ENCODE peak calls at places on chromosomes 7 and 10, in ten cellular contexts. Z is SK-N-SH; K is HFFc6; R is BJ; B is CD8-positive, alpha-beta T cell; N is suprapubic skin; C is astrocyte; S is body of pancreas; X is PC-9; H is neural progenitor cell. V is an unnamed sample.

GRCh38 chr7:139777948-139778841 is at the start of gene HIPK2:
- DNase-seq in Z (peak), H (peak), B (peak), N (peak), X (peak), S (peak), R (no peak), K (peak), C (peak), V (peak)

GRCh38 chr7:77409005-77409738 is 7.0 kb downstream of the GSAP start:
- DNase-seq in R (no peak), B (no peak), C (peak), S (no peak), H (no peak), X (peak), N (no peak), K (no peak), Z (no peak), V (peak)

GRCh38 chr7:155219947-155220769 is 77.5 kb upstream of the INSIG1 start:
- DNase-seq in X (no peak), Z (peak), C (no peak), R (no peak), H (peak), K (no peak), N (peak), S (peak), B (no peak), V (peak)

GRCh38 chr10:69908071-69908470 is 106.4 kb downstream of the COL13A1 start:
- DNase-seq in Z (no peak), R (no peak), B (no peak), X (no peak), K (no peak), H (no peak), C (no peak), S (no peak), N (no peak), V (no peak)

GRCh38 chr7:7869036-7869435 is 99.6 kb upstream of the GLCCI1 start:
- DNase-seq in X (no peak), Z (peak), N (no peak), R (no peak), S (no peak), B (no peak), K (no peak), H (no peak), C (no peak), V (no peak)

GRCh38 chr10:3330687-3331086 is 158.1 kb upstream of the PITRM1 start:
- DNase-seq in Z (no peak), R (no peak), K (peak), S (peak), C (peak), N (no peak), B (no peak), H (no peak), X (peak), V (peak)

GRCh38 chr10:101575580-101576228 is 12.4 kb downstream of the POLL start:
- DNase-seq in S (no peak), C (no peak), Z (peak), B (no peak), N (no peak), X (no peak), K (no peak), R (no peak), H (no peak), V (no peak)

GRCh38 chr7:149330914-149331567 is 69.0 kb downstream of the ZNF783 start:
- DNase-seq in N (no peak), R (no peak), Z (no peak), C (no peak), K (no peak), H (no peak), B (no peak), X (peak), S (no peak), V (peak)

GRCh38 chr7:84291756-84292155 is 97.2 kb upstream of the SEMA3A start:
- DNase-seq in B (no peak), R (no peak), Z (no peak), S (no peak), K (no peak), C (no peak), N (no peak), X (no peak), H (peak), V (no peak)

GRCh38 chr10:79947083-79947415 is 1.9 kb downstream of the SFTPD start:
- DNase-seq in K (no peak), N (peak), X (no peak), R (no peak), H (no peak), Z (no peak), B (no peak), C (no peak), S (peak), V (peak)

GRCh38 chr7:116524609-116525297 is at the start of gene CAV1:
- DNase-seq in S (peak), C (peak), K (peak), R (peak), Z (peak), H (peak), N (peak), X (peak), B (peak), V (peak)
- TF ChIP-seq CTCF in S (no peak), C (no peak), K (peak), R (peak), Z (peak), H (no peak), N (no peak), X (no peak), B (no peak), V (peak)

DNA sequence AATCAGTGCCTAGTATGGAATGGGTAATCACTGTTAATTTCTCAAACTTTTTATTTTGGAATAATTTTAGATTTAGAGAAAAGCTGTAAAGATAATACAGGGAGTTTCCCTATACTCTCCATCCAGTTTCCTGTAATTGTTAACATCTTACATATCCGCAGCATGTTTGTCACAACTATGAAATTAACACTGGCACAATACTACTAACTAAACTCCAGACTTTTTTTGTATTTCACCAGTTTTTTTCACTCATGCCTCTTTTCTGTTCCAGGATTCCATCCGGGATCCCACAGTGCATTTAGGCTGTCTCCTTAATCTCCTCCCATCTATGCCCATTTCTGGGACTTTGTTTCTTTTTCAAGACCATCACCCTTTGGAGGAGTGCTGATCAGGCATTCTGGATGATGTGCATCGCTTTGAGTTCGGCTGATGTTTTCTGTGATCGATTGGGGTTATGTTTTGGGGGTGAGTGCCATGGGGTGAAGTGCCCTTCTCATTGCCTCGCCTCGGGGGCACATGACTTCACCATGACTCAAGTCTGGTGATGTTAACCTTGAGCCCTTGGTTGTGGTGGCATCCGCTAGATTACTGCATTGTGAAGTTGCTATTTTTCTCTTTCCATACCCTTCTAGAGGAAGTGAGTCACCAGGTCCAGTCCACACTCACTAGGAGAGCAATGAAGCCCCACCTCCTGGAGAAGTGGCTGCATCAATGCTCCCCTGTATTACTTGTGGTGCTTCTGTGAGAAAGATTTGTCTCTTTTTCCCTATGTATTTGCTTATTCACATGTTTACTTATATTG is 43.9 kb upstream of the GRB10 start:
- DNase-seq in C (peak), K (peak), X (peak), Z (no peak), S (no peak), N (no peak), R (peak), H (no peak), B (no peak), V (peak)
- TF ChIP-seq CTCF in C (no peak), K (peak), X (no peak), Z (peak), S (no peak), N (no peak), R (peak), H (no peak), B (no peak), V (no peak)

GRCh38 chr7:6423942-6424701 is 23.6 kb downstream of the DAGLB start:
- DNase-seq in Z (peak), B (no peak), H (no peak), R (no peak), C (no peak), S (peak), K (no peak), X (peak), N (no peak), V (peak)
- TF ChIP-seq CTCF in Z (no peak), B (no peak), H (no peak), R (no peak), C (no peak), S (no peak), K (no peak), X (peak), N (no peak), V (peak)

GRCh38 chr10:68560201-68560915 is at the start of gene TET1:
- DNase-seq in X (peak), C (peak), B (peak), N (peak), S (peak), R (no peak), Z (peak), H (peak), K (peak), V (peak)
- TF ChIP-seq CTCF in X (no peak), C (no peak), B (no peak), N (no peak), S (no peak), R (no peak), Z (no peak), H (no peak), K (no peak), V (no peak)